ENCODE peak calls at places on chromosomes 5 and 9, in six cellular contexts. C is left ventricle myocardium inferior, Z is spleen, G is PC-9, X is HCT116, D is OCI-LY7. P is an unnamed sample.

GRCh38 chr5:132458651-132459030 is 31.9 kb downstream of the IRF1 start:
- DNase-seq in X (no peak), C (no peak), D (no peak), Z (no peak), G (peak), P (no peak)

GRCh38 chr5:81007637-81008027 is 47.5 kb downstream of the RASGRF2 start:
- DNase-seq in D (no peak), G (no peak), X (no peak), Z (no peak), C (no peak), P (no peak)

GRCh38 chr5:76367623-76368366 is 35.3 kb upstream of the IQGAP2 start:
- DNase-seq in D (no peak), C (no peak), Z (no peak), X (no peak), G (peak), P (peak)

GRCh38 chr5:81986126-81986525 is 14.3 kb downstream of the ATG10 start:
- DNase-seq in D (no peak), X (no peak), C (no peak), Z (no peak), G (no peak), P (no peak)

GRCh38 chr5:127040779-127041520 is 10.6 kb upstream of the MARCHF3 start:
- DNase-seq in X (no peak), G (no peak), Z (no peak), C (no peak), D (no peak), P (no peak)

GRCh38 chr5:111278824-111279504 is 54.8 kb downstream of the CAMK4 start:
- DNase-seq in D (peak), G (no peak), C (peak), X (peak), Z (peak), P (peak)

GRCh38 chr9:33731142-33731541 is 64.2 kb upstream of the PRSS3 start:
- DNase-seq in Z (no peak), D (no peak), X (no peak), G (no peak), C (no peak), P (no peak)

GRCh38 chr5:155489949-155490348 is 476.4 kb downstream of the KIF4B start:
- DNase-seq in D (no peak), G (no peak), C (no peak), X (no peak), Z (no peak), P (no peak)

GRCh38 chr9:35605336-35606137 is 475 bp downstream of the TESK1 start:
- DNase-seq in X (no peak), Z (peak), G (no peak), C (no peak), D (peak), P (peak)

GRCh38 chr5:56815657-56816545 is 552 bp downstream of the MAP3K1 start:
- DNase-seq in G (peak), X (no peak), D (peak), C (no peak), Z (peak), P (peak)

GRCh38 chr5:139062910-139063663 is 135.1 kb downstream of the SIL1 start:
- DNase-seq in C (no peak), G (no peak), D (no peak), Z (no peak), X (no peak), P (no peak)
- TF ChIP-seq CTCF in C (no peak), G (no peak), D (no peak), Z (no peak), X (no peak), P (no peak)

GRCh38 chr9:129885670-129886106 is 50.4 kb downstream of the USP20 start:
- DNase-seq in Z (peak), D (peak), G (peak), C (peak), X (peak), P (peak)

GRCh38 chr9:129888085-129888808 is 53.0 kb downstream of the USP20 start:
- DNase-seq in G (peak), X (no peak), D (peak), Z (peak), C (peak), P (peak)

GRCh38 chr9:129886226-129887174 is 51.2 kb downstream of the USP20 start:
- DNase-seq in G (no peak), X (no peak), D (no peak), Z (peak), C (no peak), P (no peak)

GRCh38 chr9:129888809-129889460 is 53.7 kb downstream of the USP20 start:
- DNase-seq in C (no peak), X (no peak), Z (peak), D (no peak), G (no peak), P (peak)

GRCh38 chr9:129887210-129888084 is 52.2 kb downstream of the USP20 start:
- DNase-seq in C (no peak), D (peak), G (no peak), X (no peak), Z (peak), P (no peak)
- TF ChIP-seq CTCF in C (peak), D (peak), G (no peak), X (no peak), Z (peak), P (peak)

GRCh38 chr9:78215706-78216105 is 20.2 kb upstream of the CEP78 start:
- DNase-seq in Z (no peak), X (no peak), D (no peak), G (no peak), C (no peak), P (no peak)

GRCh38 chr9:78214492-78214891 is 21.4 kb upstream of the CEP78 start:
- DNase-seq in Z (no peak), G (no peak), D (no peak), C (no peak), X (no peak), P (no peak)

GRCh38 chr9:78210841-78211301 is 25.0 kb upstream of the CEP78 start:
- DNase-seq in Z (no peak), C (no peak), G (no peak), X (no peak), D (peak), P (peak)

GRCh38 chr9:78212868-78213267 is 23.0 kb upstream of the CEP78 start:
- DNase-seq in G (no peak), Z (no peak), X (no peak), C (no peak), D (no peak), P (no peak)

GRCh38 chr9:78213696-78214095 is 22.2 kb upstream of the CEP78 start:
- DNase-seq in X (no peak), C (no peak), Z (no peak), G (no peak), D (peak), P (no peak)
- TF ChIP-seq CTCF in X (peak), C (no peak), Z (peak), G (no peak), D (peak), P (no peak)

DNA sequence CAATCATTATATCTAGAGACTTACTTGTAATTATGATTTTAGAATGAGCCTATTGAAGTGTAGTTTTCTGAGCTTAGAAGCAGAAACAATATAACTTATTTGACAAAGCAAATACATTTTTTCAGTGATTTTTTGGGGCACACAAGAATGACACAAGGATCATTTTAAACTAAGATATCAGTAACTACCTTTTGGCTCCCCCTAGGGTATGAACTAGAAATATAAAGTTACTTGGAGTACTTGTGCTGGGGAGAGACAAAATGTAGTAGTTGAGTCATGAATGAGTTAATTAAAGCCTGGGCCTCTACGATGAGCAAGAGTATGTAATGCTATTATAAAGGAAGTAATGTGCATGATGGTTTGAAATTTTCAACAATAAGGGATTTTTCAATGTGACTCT is 1244.1 kb upstream of the ACO1 start:
- DNase-seq in C (no peak), G (no peak), X (peak), Z (no peak), D (peak), P (no peak)
- TF ChIP-seq CTCF in C (no peak), G (peak), X (peak), Z (no peak), D (peak), P (no peak)

GRCh38 chr5:134581241-134581981 is 51.2 kb downstream of the SAR1B start:
- DNase-seq in D (no peak), X (no peak), C (peak), Z (no peak), G (no peak), P (no peak)
- TF ChIP-seq CTCF in D (no peak), X (no peak), C (no peak), Z (no peak), G (no peak), P (no peak)

DNA sequence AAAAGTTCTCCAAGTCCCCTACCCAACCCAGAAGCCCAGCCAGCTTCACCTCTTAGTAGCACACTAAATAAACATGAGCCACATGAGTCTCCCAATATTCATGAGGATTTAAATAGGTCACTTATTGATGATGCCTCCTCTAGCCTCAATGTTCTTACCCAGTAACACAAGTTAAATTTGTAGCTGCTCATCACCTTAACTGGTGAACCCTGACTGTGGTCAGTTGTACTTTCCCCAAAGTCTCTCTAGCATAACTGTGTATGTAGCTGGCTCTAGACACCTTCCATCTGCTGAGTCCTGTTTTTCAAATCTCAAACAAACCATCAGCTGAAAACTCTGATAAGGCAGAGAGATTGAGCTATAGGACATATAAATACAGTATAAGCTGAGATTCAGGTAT is 100.3 kb upstream of the ELAVL2 start:
- DNase-seq in X (no peak), C (no peak), D (no peak), G (no peak), Z (no peak), P (peak)
- TF ChIP-seq CTCF in X (no peak), C (no peak), D (no peak), G (no peak), Z (no peak), P (no peak)

GRCh38 chr5:142777858-142778257 is 7.7 kb downstream of the ARHGAP26 start:
- DNase-seq in Z (no peak), G (no peak), D (no peak), X (no peak), C (no peak), P (no peak)
- TF ChIP-seq CTCF in Z (no peak), G (no peak), D (no peak), X (no peak), C (no peak), P (no peak)

GRCh38 chr5:2207966-2208544 is 325.3 kb upstream of the IRX4 start:
- DNase-seq in C (no peak), G (no peak), Z (no peak), X (no peak), D (no peak), P (no peak)
- TF ChIP-seq CTCF in C (peak), G (peak), Z (no peak), X (peak), D (peak), P (no peak)

GRCh38 chr5:68261174-68262021 is 45.8 kb downstream of the PIK3R1 start:
- DNase-seq in X (no peak), C (no peak), Z (no peak), D (no peak), G (no peak), P (no peak)
- TF ChIP-seq CTCF in X (peak), C (peak), Z (no peak), D (peak), G (no peak), P (peak)